ENCODE peak calls at places on chromosomes 6 and 20, in nine cellular contexts. B is heart left ventricle; I is psoas muscle; X is adipocyte; G is effector memory CD4-positive, alpha-beta T cell; L is IMR-90; E is uterus; S is trophoblast cell; T is CD8-positive, alpha-beta T cell. R is an unnamed sample.
A peak's percentile ranks its signal among the peaks of the same experiment; 100 is the strongest.

GRCh38 chr6:103784117-103784516 is 1075.6 kb downstream of the HACE1 start:
- DNase-seq in B (no peak), I (no peak), X (no peak), G (no peak), L (no peak), E (no peak), S (no peak), T (no peak), R (no peak)

GRCh38 chr6:37654727-37655500 is 42.8 kb downstream of the MDGA1 start:
- DNase-seq in B (no peak), I (no peak), X (no peak), G (no peak), L (no peak), E (no peak), S (no peak), T (no peak), R (no peak)

GRCh38 chr6:125193208-125193607 is 39.6 kb downstream of the TPD52L1 start:
- DNase-seq in B (no peak), I (no peak), X (no peak), G (no peak), L (no peak), E (no peak), S (no peak), T (no peak), R (no peak)

GRCh38 chr20:57847104-57847503 is 137.3 kb upstream of the PMEPA1 start:
- DNase-seq in B (no peak), I (no peak), X (no peak), G (no peak), L (no peak), E (no peak), S (no peak), T (peak; percentile 23), R (no peak)

GRCh38 chr6:12081776-12082175 is 69.7 kb downstream of the HIVEP1 start:
- DNase-seq in B (no peak), I (no peak), X (no peak), G (no peak), L (no peak), E (no peak), S (peak; percentile 2), T (no peak), R (no peak)

GRCh38 chr6:118551063-118551672 is 3.1 kb downstream of the PLN start:
- DNase-seq in B (no peak), I (no peak), X (peak; percentile 80), G (no peak), L (peak; percentile 79), E (no peak), S (peak; percentile 6), T (no peak), R (no peak)

GRCh38 chr6:92756912-92757311 is 662.4 kb downstream of the EPHA7 start:
- DNase-seq in B (no peak), I (no peak), X (no peak), G (no peak), L (peak; percentile 65), E (no peak), S (no peak), T (no peak), R (no peak)

GRCh38 chr6:130932438-130932837 is 105.2 kb downstream of the SMLR1 start:
- DNase-seq in B (no peak), I (no peak), X (peak; percentile 36), G (no peak), L (no peak), E (no peak), S (no peak), T (no peak), R (no peak)

GRCh38 chr6:25794784-25795183 is 37.1 kb downstream of the SLC17A1 start:
- DNase-seq in B (no peak), I (no peak), X (no peak), G (no peak), L (no peak), E (no peak), S (no peak), T (no peak), R (no peak)

GRCh38 chr20:12061471-12061870 is 143.8 kb downstream of the BTBD3 start:
- DNase-seq in B (no peak), I (no peak), X (no peak), G (no peak), L (no peak), E (no peak), S (no peak), T (no peak), R (no peak)

GRCh38 chr6:79604583-79605037 is 26.5 kb upstream of the SH3BGRL2 start:
- DNase-seq in B (no peak), I (no peak), X (peak; percentile 16), G (no peak), L (peak; percentile 63), E (no peak), S (no peak), T (no peak), R (no peak)

GRCh38 chr6:11251553-11252358 is 19.3 kb upstream of the NEDD9 start:
- DNase-seq in B (peak; percentile 69), I (no peak), X (peak; percentile 64), G (no peak), L (peak; percentile 64), E (peak; percentile 89), S (no peak), T (no peak), R (no peak)

GRCh38 chr20:54897787-54898186 is 422.4 kb downstream of the DOK5 start:
- DNase-seq in B (no peak), I (no peak), X (no peak), G (no peak), L (no peak), E (no peak), S (no peak), T (no peak), R (no peak)

GRCh38 chr6:134267917-134268361 is 50.0 kb downstream of the SGK1 start:
- DNase-seq in B (peak; percentile 60), I (no peak), X (no peak), G (no peak), L (no peak), E (no peak), S (peak; percentile 12), T (no peak), R (no peak)

GRCh38 chr6:41132254-41132653 is 21.9 kb downstream of the TREML1 start:
- DNase-seq in B (no peak), I (no peak), X (no peak), G (no peak), L (no peak), E (no peak), S (no peak), T (no peak), R (no peak)

GRCh38 chr20:40677343-40677924 is 11.6 kb downstream of the MAFB start:
- DNase-seq in B (no peak), I (no peak), X (no peak), G (no peak), L (no peak), E (no peak), S (no peak), T (no peak), R (no peak)
- H3K4me1 ChIP-seq in B (no peaks in the 10 kb centered on the region), I (no peaks in the 10 kb centered on the region), X (peaks cover 7% of the 10 kb centered on the region), G (no peaks in the 10 kb centered on the region), L (no peaks in the 10 kb centered on the region), E (no peaks in the 10 kb centered on the region), S (peaks cover 19% of the 10 kb centered on the region), T (no peaks in the 10 kb centered on the region), R (no peaks in the 10 kb centered on the region)

GRCh38 chr20:31476313-31476623 is 1.2 kb downstream of the REM1 start:
- DNase-seq in B (no peak), I (no peak), X (no peak), G (no peak), L (no peak), E (no peak), S (no peak), T (no peak), R (no peak)

GRCh38 chr20:31475032-31475431 is at the start of the genes DEFB124 and REM1:
- DNase-seq in B (peak; percentile 72), I (peak; percentile 59), X (no peak), G (no peak), L (no peak), E (peak; percentile 50), S (no peak), T (no peak), R (no peak)

GRCh38 chr20:31475472-31476312 is 604 bp downstream of the REM1 start:
- DNase-seq in B (no peak), I (no peak), X (no peak), G (no peak), L (no peak), E (no peak), S (no peak), T (no peak), R (no peak)

GRCh38 chr20:31474097-31474436 is 860 bp downstream of the DEFB124 start:
- DNase-seq in B (no peak), I (no peak), X (no peak), G (no peak), L (no peak), E (no peak), S (no peak), T (no peak), R (no peak)

DNA sequence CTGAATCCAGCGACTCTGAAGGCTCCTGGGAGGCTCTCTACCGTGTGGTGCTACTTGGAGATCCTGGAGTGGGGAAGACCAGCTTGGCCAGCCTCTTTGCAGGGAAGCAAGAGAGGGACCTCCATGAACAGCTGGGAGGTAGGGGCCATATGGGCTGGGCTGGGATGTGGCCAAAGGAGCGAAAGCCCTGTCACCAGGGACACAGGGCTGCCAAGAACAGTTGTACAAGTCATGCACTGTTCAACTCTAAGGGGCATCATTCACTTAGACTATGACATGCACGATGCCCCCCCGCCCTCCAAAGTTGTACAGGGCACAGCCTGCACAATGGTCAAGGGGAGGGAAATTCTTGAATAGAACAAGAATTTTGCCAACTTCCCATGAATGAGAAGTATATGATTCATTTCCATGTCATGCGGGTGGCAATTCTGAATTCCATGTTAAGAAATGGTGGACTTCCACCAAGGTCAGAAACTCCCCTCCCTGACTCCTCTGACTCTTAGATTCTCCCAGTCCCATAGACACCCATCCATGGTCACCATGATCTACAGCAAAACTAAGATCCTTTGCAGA is 1.6 kb downstream of the REM1 start:
- DNase-seq in B (no peak), I (no peak), X (no peak), G (no peak), L (no peak), E (no peak), S (no peak), T (no peak), R (no peak)
- H3K4me3 ChIP-seq in B (peak overlapping the region; percentile 56), I (peak overlapping the region; percentile 55), X (no peak overlapping the region), G (no peak overlapping the region), L (no peak overlapping the region), E (no peak overlapping the region), S (no peak overlapping the region), T (no peak overlapping the region), R (no peak overlapping the region)

DNA sequence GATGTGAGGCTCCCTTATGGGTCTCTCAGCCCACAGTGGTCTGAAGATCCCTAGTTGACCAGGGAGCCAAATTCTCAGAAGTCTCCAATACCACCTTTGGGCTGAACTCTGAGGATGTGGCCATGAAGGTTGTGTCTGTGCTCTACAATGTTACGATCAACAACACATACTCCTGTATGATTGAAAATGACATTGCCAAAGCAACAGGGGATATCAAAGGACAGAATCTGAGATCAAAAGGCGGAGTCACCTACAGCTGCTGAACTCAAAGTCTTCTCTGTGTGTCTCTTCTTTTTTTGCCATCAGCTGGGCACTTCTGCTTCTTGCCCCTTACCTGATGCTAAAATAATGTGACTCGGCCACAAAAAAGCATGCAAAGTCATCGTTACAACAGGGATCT is 17.6 kb upstream of the VSX1 start:
- DNase-seq in B (no peak), I (no peak), X (no peak), G (no peak), L (no peak), E (no peak), S (no peak), T (no peak), R (no peak)
- H3K4me1 ChIP-seq in B (no peaks in the 10 kb centered on the region), I (no peaks in the 10 kb centered on the region), X (no peaks in the 10 kb centered on the region), G (peaks cover 2% of the 10 kb centered on the region), L (no peaks in the 10 kb centered on the region), E (no peaks in the 10 kb centered on the region), S (no peaks in the 10 kb centered on the region), T (no peaks in the 10 kb centered on the region), R (no peaks in the 10 kb centered on the region)

GRCh38 chr20:63553933-63554290 is at the start of gene FNDC11:
- DNase-seq in B (peak; percentile 58), I (no peak), X (peak; percentile 51), G (peak; percentile 35), L (no peak), E (no peak), S (no peak), T (no peak), R (peak; percentile 70)
- H3K4me3 ChIP-seq in B (peak within 1 kb of the TSS; percentile 64), I (peak within 1 kb of the TSS; percentile 67), X (peak within 1 kb of the TSS; percentile 77), G (peak within 1 kb of the TSS; percentile 65), L (peak within 1 kb of the TSS; percentile 63), E (peak within 1 kb of the TSS; percentile 28), S (peak within 1 kb of the TSS; percentile 30), T (peak within 1 kb of the TSS; percentile 55), R (peak within 1 kb of the TSS; percentile 61)

R was measured in CD8-positive, alpha-beta memory T cell.